ENCODE peak calls at places on chromosomes 5 and 9, in eight cellular contexts. O is neural progenitor cell; R is lower leg skin; N is lung microvascular endothelial cell; X is HS-27A; H is ELR; L is posterior cingulate gyrus; Y is stimulated activated CD8-positive, alpha-beta memory T cell treated with anti-CD3 and anti-CD28 coated beads, Interleukin-12 subunit alpha, Interleukin-12 subunit beta, amount 100 ng/mL, for 4 hours. B is an unnamed sample.

GRCh38 chr9:3244963-3245653 is 280.7 kb downstream of the RFX3 start:
- DNase-seq in O (no peak), R (no peak), N (no peak), X (no peak), H (no peak), L (no peak), Y (no peak), B (no peak)

GRCh38 chr5:134577022-134577795 is 51.7 kb downstream of the JADE2 start:
- DNase-seq in O (no peak), R (no peak), N (peak; percentile 87), X (no peak), H (peak; percentile 90), L (no peak), Y (no peak), B (no peak)

GRCh38 chr5:132086277-132086794 is 12.7 kb downstream of the CSF2 start:
- DNase-seq in O (no peak), R (no peak), N (peak; percentile 99), X (peak; percentile 69), H (peak; percentile 99), L (no peak), Y (no peak), B (no peak)

GRCh38 chr9:137454145-137454505 is 5.0 kb downstream of the NSMF start:
- DNase-seq in O (peak; percentile 85), R (peak; percentile 95), N (peak; percentile 44), X (no peak), H (no peak), L (peak; percentile 8), Y (no peak), B (peak; percentile 49)

GRCh38 chr5:71811779-71812178 is 92.7 kb downstream of the CARTPT start:
- DNase-seq in O (no peak), R (no peak), N (no peak), X (no peak), H (no peak), L (no peak), Y (no peak), B (no peak)

GRCh38 chr9:8492679-8493078 is 693.1 kb upstream of the DMAC1 start:
- DNase-seq in O (no peak), R (no peak), N (no peak), X (no peak), H (no peak), L (no peak), Y (no peak), B (no peak)

GRCh38 chr9:12463641-12464040 is 229.5 kb upstream of the TYRP1 start:
- DNase-seq in O (peak; percentile 45), R (no peak), N (no peak), X (no peak), H (no peak), L (no peak), Y (no peak), B (no peak)

GRCh38 chr5:73417307-73418035 is 31.1 kb downstream of the FOXD1 start:
- DNase-seq in O (no peak), R (no peak), N (no peak), X (no peak), H (peak; percentile 28), L (no peak), Y (no peak), B (no peak)

GRCh38 chr5:142408536-142409252 is 83.9 kb upstream of the SPRY4 start:
- DNase-seq in O (no peak), R (no peak), N (no peak), X (no peak), H (no peak), L (no peak), Y (no peak), B (no peak)

GRCh38 chr9:121576281-121577075 is 75.0 kb upstream of the DAB2IP start:
- DNase-seq in O (no peak), R (no peak), N (no peak), X (no peak), H (no peak), L (no peak), Y (no peak), B (no peak)

GRCh38 chr5:80408976-80409926 is 1.4 kb downstream of the ZFYVE16 start:
- DNase-seq in O (peak; percentile 23), R (no peak), N (no peak), X (no peak), H (peak; percentile 27), L (no peak), Y (no peak), B (no peak)

GRCh38 chr5:669111-669841 is 23.9 kb downstream of the TPPP start:
- DNase-seq in O (peak; percentile 68), R (no peak), N (no peak), X (no peak), H (no peak), L (peak; percentile 86), Y (no peak), B (peak; percentile 32)

GRCh38 chr9:36789886-36790285 is 217.2 kb downstream of the MELK start:
- DNase-seq in O (no peak), R (no peak), N (no peak), X (no peak), H (no peak), L (no peak), Y (no peak), B (no peak)

GRCh38 chr9:137167113-137167751 is 2.6 kb downstream of the LRRC26 start:
- DNase-seq in O (no peak), R (no peak), N (no peak), X (no peak), H (no peak), L (no peak), Y (no peak), B (no peak)

GRCh38 chr9:107734231-107735014 is 244.9 kb upstream of the KLF4 start:
- DNase-seq in O (no peak), R (no peak), N (no peak), X (peak; percentile 40), H (peak; percentile 89), L (no peak), Y (no peak), B (no peak)

GRCh38 chr9:137116728-137117127 is 2.2 kb upstream of the DPP7 start:
- DNase-seq in O (no peak), R (no peak), N (no peak), X (no peak), H (no peak), L (peak; percentile 36), Y (no peak), B (no peak)

GRCh38 chr9:21624675-21625477 is 142.8 kb upstream of the IFNE start:
- DNase-seq in O (no peak), R (peak; percentile 45), N (no peak), X (no peak), H (no peak), L (no peak), Y (no peak), B (no peak)

GRCh38 chr9:109251776-109252106 is 69.1 kb downstream of the EPB41L4B start:
- DNase-seq in O (no peak), R (no peak), N (no peak), X (no peak), H (no peak), L (no peak), Y (no peak), B (no peak)

GRCh38 chr5:17056056-17056690 is 120.1 kb upstream of the MYO10 start:
- DNase-seq in O (peak; percentile 21), R (no peak), N (peak; percentile 60), X (no peak), H (peak; percentile 13), L (no peak), Y (no peak), B (no peak)

GRCh38 chr5:168798065-168799023 is 219.2 kb upstream of the PANK3 start:
- DNase-seq in O (no peak), R (no peak), N (no peak), X (no peak), H (no peak), L (no peak), Y (no peak), B (no peak)

B was measured in CD4-positive, alpha-beta T cell.